ENCODE peak calls at places on chromosomes 4 and X, in six cellular contexts. G, Z, Y, R, M and S are unnamed samples.

GRCh38 chr4:112813790-112814189 is 176.8 kb downstream of the LARP7 start:
- DNase-seq in R (no peak), M (peak; percentile 6), G (no peak), Z (no peak), Y (no peak), S (peak; percentile 2)

GRCh38 chrX:140710710-140711109 is 1.2 kb downstream of the LINC00632 start:
- DNase-seq in Y (no peak), R (no peak), Z (no peak), G (no peak), M (no peak), S (no peak)

GRCh38 chrX:150575415-150575814 is 7.0 kb downstream of the MTM1 start:
- DNase-seq in R (no peak), Y (no peak), G (peak; percentile 16), Z (no peak), M (peak; percentile 20), S (no peak)

GRCh38 chrX:147962476-147962875 is 18.7 kb upstream of the FMR1NB start:
- DNase-seq in G (no peak), R (no peak), Z (no peak), M (peak; percentile 42), Y (no peak), S (peak; percentile 2)

GRCh38 chrX:74500067-74500466 is 78.8 kb downstream of the SLC16A2 start:
- DNase-seq in Y (no peak), Z (no peak), G (no peak), M (no peak), R (no peak), S (no peak)

GRCh38 chr4:96786306-96786705 is 946.4 kb downstream of the PDHA2 start:
- DNase-seq in Y (no peak), Z (no peak), M (no peak), G (no peak), R (no peak), S (no peak)

GRCh38 chrX:69430730-69431129 is 73.4 kb upstream of the NALF2 start:
- DNase-seq in M (no peak), Z (no peak), G (no peak), Y (no peak), R (no peak), S (no peak)

GRCh38 chr4:56757270-56757746 is 64.2 kb downstream of the SPINK2 start:
- DNase-seq in G (no peak), Z (no peak), M (peak; percentile 53), Y (no peak), R (no peak), S (peak; percentile 42)

GRCh38 chr4:142721187-142721586 is 124.9 kb downstream of the INPP4B start:
- DNase-seq in Z (no peak), R (no peak), M (no peak), G (no peak), Y (no peak), S (no peak)

GRCh38 chr4:2790583-2791517 is 2.0 kb upstream of the SH3BP2 start:
- DNase-seq in R (no peak), Y (peak; percentile 40), M (no peak), Z (peak; percentile 66), G (no peak), S (no peak)

GRCh38 chrX:20712811-20713210 is 446.1 kb upstream of the RPS6KA3 start:
- DNase-seq in Y (no peak), Z (no peak), M (no peak), R (no peak), G (no peak), S (no peak)

GRCh38 chr4:136319789-136320470 is 1212.4 kb downstream of the PCDH18 start:
- DNase-seq in Z (no peak), Y (no peak), R (no peak), M (peak; percentile 32), G (no peak), S (peak; percentile 11)

GRCh38 chrX:29867971-29868370 is 347.4 kb upstream of the MAGEB2 start:
- DNase-seq in R (no peak), G (no peak), Y (no peak), Z (no peak), M (no peak), S (no peak)

GRCh38 chrX:142076633-142077032 is 128.5 kb downstream of the MAGEC2 start:
- DNase-seq in R (no peak), G (no peak), Z (no peak), Y (no peak), M (no peak), S (no peak)